ENCODE peak calls at places on chromosome 15, in eight cellular contexts. J is HCT116, K is breast epithelium, G is uterus, P is Peyer's patch, R is NB4, C is tibial nerve, N is transverse colon. O is an unnamed sample.

GRCh38 chr15:90829942-90830440 is 38.4 kb upstream of the FURIN start:
- DNase-seq in J (no peak), K (no peak), G (peak; percentile 48), P (no peak), R (peak; percentile 79), C (no peak), N (no peak), O (no peak)

GRCh38 chr15:20271647-20272046 is 270.0 kb downstream of the GOLGA6L6 start:
- DNase-seq in J (no peak), K (no peak), G (no peak), P (no peak), R (no peak), C (no peak), N (no peak), O (no peak)

GRCh38 chr15:33148129-33148850 is 46.2 kb downstream of the FMN1 start:
- DNase-seq in J (no peak), K (no peak), G (no peak), P (no peak), R (peak; percentile 4), C (no peak), N (no peak), O (no peak)

GRCh38 chr15:58665676-58666075 is 83.8 kb downstream of the ADAM10 start:
- DNase-seq in J (no peak), K (no peak), G (no peak), P (no peak), R (no peak), C (no peak), N (no peak), O (no peak)

GRCh38 chr15:94031072-94031471 is 200.3 kb upstream of the MCTP2 start:
- DNase-seq in J (no peak), K (no peak), G (no peak), P (no peak), R (no peak), C (no peak), N (no peak), O (no peak)

GRCh38 chr15:40306908-40307307 is 827 bp downstream of the PLCB2 start:
- DNase-seq in J (no peak), K (no peak), G (no peak), P (no peak), R (peak; percentile 49), C (no peak), N (no peak), O (no peak)

GRCh38 chr15:74598126-74598842 is 17.4 kb upstream of the CLK3 start:
- DNase-seq in J (no peak), K (peak; percentile 96), G (peak; percentile 93), P (peak; percentile 98), R (peak; percentile 94), C (peak; percentile 92), N (peak; percentile 95), O (peak; percentile 98)

GRCh38 chr15:40054056-40054745 is 15.2 kb upstream of the SRP14 start:
- DNase-seq in J (no peak), K (no peak), G (no peak), P (no peak), R (peak; percentile 47), C (no peak), N (no peak), O (peak; percentile 64)

GRCh38 chr15:52143862-52144261 is 31.3 kb upstream of the BCL2L10 start:
- DNase-seq in J (no peak), K (no peak), G (no peak), P (no peak), R (peak; percentile 98), C (no peak), N (no peak), O (no peak)

GRCh38 chr15:98785796-98786581 is 137.7 kb downstream of the IGF1R start:
- DNase-seq in J (no peak), K (no peak), G (no peak), P (no peak), R (no peak), C (no peak), N (peak; percentile 61), O (no peak)

GRCh38 chr15:25710184-25710583 is 152.9 kb downstream of the ATP10A start:
- DNase-seq in J (no peak), K (peak; percentile 60), G (no peak), P (peak; percentile 43), R (peak; percentile 31), C (no peak), N (peak; percentile 15), O (peak; percentile 68)

GRCh38 chr15:35827949-35828348 is 282.0 kb upstream of the DPH6 start:
- DNase-seq in J (no peak), K (no peak), G (no peak), P (no peak), R (no peak), C (no peak), N (no peak), O (no peak)

GRCh38 chr15:101062063-101062462 is 142.9 kb downstream of the LRRK1 start:
- DNase-seq in J (no peak), K (no peak), G (no peak), P (no peak), R (no peak), C (no peak), N (no peak), O (peak; percentile 26)

GRCh38 chr15:71596672-71597071 is 213.7 kb upstream of the NR2E3 start:
- DNase-seq in J (no peak), K (peak; percentile 57), G (peak; percentile 47), P (no peak), R (no peak), C (peak; percentile 64), N (peak; percentile 16), O (peak; percentile 68)

GRCh38 chr15:95620934-95621579 is 709.4 kb upstream of the NR2F2 start:
- DNase-seq in J (no peak), K (no peak), G (no peak), P (no peak), R (peak; percentile 25), C (no peak), N (no peak), O (no peak)

GRCh38 chr15:56327721-56328502 is 37.3 kb upstream of the TEX9 start:
- DNase-seq in J (no peak), K (peak; percentile 59), G (no peak), P (no peak), R (no peak), C (no peak), N (no peak), O (no peak)

GRCh38 chr15:74787251-74788041 is 5.6 kb downstream of the CSK start:
- DNase-seq in J (no peak), K (no peak), G (no peak), P (peak; percentile 81), R (peak; percentile 99), C (no peak), N (peak; percentile 88), O (peak; percentile 83)

GRCh38 chr15:90994059-90994416 is 297 bp downstream of the PRC1 start:
- DNase-seq in J (no peak), K (no peak), G (no peak), P (no peak), R (no peak), C (no peak), N (no peak), O (no peak)

DNA sequence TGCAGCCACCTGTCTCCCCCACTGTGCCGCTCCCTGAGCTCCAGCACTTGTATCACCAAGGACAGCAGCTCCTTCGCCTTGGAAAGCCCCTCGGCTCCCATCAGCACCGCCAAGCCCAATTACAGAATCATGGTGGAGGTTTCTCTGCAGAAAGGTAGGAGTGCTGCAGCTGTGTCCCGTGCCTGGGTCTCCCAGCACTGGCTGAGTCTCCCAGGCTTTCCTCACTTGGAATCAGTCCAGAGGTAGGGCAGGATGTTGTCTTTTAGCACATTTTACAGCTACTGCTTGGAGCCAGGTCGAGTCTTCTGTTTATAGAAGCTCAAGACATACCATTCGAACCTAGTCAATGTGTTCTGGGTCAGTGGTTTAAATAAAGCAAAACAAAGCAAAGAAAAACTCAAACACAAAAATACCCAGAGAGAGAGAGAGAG is 44.3 kb downstream of the STARD5 start:
- DNase-seq in J (no peak), K (no peak), G (no peak), P (no peak), R (no peak), C (no peak), N (no peak), O (no peak)
- TF ChIP-seq POLR2A in J (no peak), K (no peak), G (no peak), P (no peak), R (no peak), C (no peak), N (no peak), O (no peak)

GRCh38 chr15:63046927-63047760 is 4.6 kb downstream of the TPM1 start:
- DNase-seq in J (no peak), K (no peak), G (no peak), P (no peak), R (no peak), C (no peak), N (no peak), O (no peak)
- H3K4me3 ChIP-seq in J (no peak overlapping the region), K (peak overlapping the region; percentile 85), G (peak overlapping the region; percentile 89), P (peak overlapping the region; percentile 97), R (peak overlapping the region; percentile 62), C (peak overlapping the region; percentile 80), N (peak overlapping the region; percentile 88), O (peak overlapping the region; percentile 78)

GRCh38 chr15:45130291-45131000 is 652 bp downstream of the DUOX1 start:
- DNase-seq in J (no peak), K (no peak), G (no peak), P (peak; percentile 7), R (no peak), C (no peak), N (no peak), O (no peak)

GRCh38 chr15:45128971-45129639 is 574 bp downstream of the DUOXA1 start:
- DNase-seq in J (no peak), K (no peak), G (no peak), P (peak; percentile 41), R (no peak), C (no peak), N (no peak), O (no peak)

GRCh38 chr15:45123397-45123796 is 6.3 kb downstream of the DUOXA1 start:
- DNase-seq in J (no peak), K (no peak), G (no peak), P (no peak), R (no peak), C (no peak), N (no peak), O (no peak)

GRCh38 chr15:45129651-45130129 is at the start of the genes DUOX1 and DUOXA1:
- DNase-seq in J (peak; percentile 16), K (no peak), G (no peak), P (peak; percentile 74), R (no peak), C (no peak), N (peak; percentile 63), O (no peak)

DNA sequence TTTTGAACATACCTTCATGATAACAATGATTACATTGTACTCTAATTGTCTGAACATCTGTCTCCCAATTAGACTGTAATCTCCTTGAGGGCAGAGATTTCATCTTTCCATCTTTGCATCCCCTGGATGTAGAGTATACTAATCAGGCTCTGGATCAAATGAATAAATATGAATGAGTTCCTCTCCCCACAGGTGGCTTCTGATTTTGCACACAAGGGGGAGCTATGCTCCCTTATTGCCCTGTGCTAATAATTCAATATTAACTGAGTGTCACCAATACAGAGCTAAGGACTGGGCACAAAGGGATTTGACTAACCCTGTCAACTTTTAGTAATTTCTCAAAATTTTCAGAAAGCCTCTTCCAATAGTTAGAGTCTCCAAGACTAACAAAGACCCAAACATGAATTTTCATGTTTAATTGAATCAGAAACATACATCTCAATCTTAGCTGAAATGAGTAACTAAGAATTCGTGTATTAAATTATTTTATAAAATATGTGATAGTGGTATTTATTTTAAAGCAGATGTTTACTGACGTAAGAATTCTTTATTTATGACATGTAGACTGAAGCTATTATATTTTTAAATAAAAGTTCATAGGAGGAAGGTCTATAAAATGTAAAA is 3.0 kb downstream of the DUOXA1 start:
- DNase-seq in J (peak; percentile 36), K (no peak), G (no peak), P (no peak), R (peak; percentile 42), C (no peak), N (no peak), O (no peak)
- TF ChIP-seq CTCF in J (peak; percentile 71), K (peak; percentile 28), G (peak; percentile 27), P (peak; percentile 73), R (peak; percentile 59), C (peak; percentile 40), N (peak; percentile 36), O (no peak)

GRCh38 chr15:92925409-92925808 is 25.3 kb downstream of the CHD2 start:
- DNase-seq in J (no peak), K (no peak), G (no peak), P (no peak), R (no peak), C (no peak), N (no peak), O (no peak)
- TF ChIP-seq POLR2A in J (no peak), K (no peak), G (no peak), P (no peak), R (no peak), C (no peak), N (no peak), O (no peak)